ENCODE peak calls at places on chromosomes 7 and 10, in seven cellular contexts. One of them, this sample, is unnamed.

GRCh38 chr10:90378524-90379076 is 479.2 kb downstream of the HTR7 start:
- DNase-seq in neuronal stem cell: no peak
- DNase-seq in naive thymus-derived CD4-positive, alpha-beta T cell: no peak
- DNase-seq in NCI-H1092: no peak
- DNase-seq in ELF-1: no peak
- DNase-seq in neural crest cell: no peak
- DNase-seq in activated naive CD4-positive, alpha-beta T cell treated with Interleukin-2 at 50 U/mL for 16 hours: no peak
- DNase-seq in this sample: peak

GRCh38 chr7:39666562-39666961 is 43.2 kb downstream of the RALA start:
- DNase-seq in activated naive CD4-positive, alpha-beta T cell treated with Interleukin-2 at 50 U/mL for 16 hours: no peak
- DNase-seq in neural crest cell: no peak
- DNase-seq in naive thymus-derived CD4-positive, alpha-beta T cell: no peak
- DNase-seq in neuronal stem cell: peak
- DNase-seq in ELF-1: no peak
- DNase-seq in NCI-H1092: no peak
- DNase-seq in this sample: no peak

GRCh38 chr7:111919690-111920179 is 286.5 kb downstream of the DOCK4 start:
- DNase-seq in neuronal stem cell: no peak
- DNase-seq in activated naive CD4-positive, alpha-beta T cell treated with Interleukin-2 at 50 U/mL for 16 hours: no peak
- DNase-seq in ELF-1: no peak
- DNase-seq in neural crest cell: no peak
- DNase-seq in NCI-H1092: no peak
- DNase-seq in naive thymus-derived CD4-positive, alpha-beta T cell: no peak
- DNase-seq in this sample: peak

GRCh38 chr7:110071219-110071618 is 1019.7 kb upstream of the LRRN3 start:
- DNase-seq in neuronal stem cell: no peak
- DNase-seq in neural crest cell: no peak
- DNase-seq in activated naive CD4-positive, alpha-beta T cell treated with Interleukin-2 at 50 U/mL for 16 hours: no peak
- DNase-seq in naive thymus-derived CD4-positive, alpha-beta T cell: no peak
- DNase-seq in ELF-1: no peak
- DNase-seq in NCI-H1092: no peak
- DNase-seq in this sample: no peak

GRCh38 chr7:137151056-137151731 is 192.3 kb downstream of the PTN start:
- DNase-seq in NCI-H1092: no peak
- DNase-seq in neuronal stem cell: no peak
- DNase-seq in activated naive CD4-positive, alpha-beta T cell treated with Interleukin-2 at 50 U/mL for 16 hours: no peak
- DNase-seq in ELF-1: no peak
- DNase-seq in neural crest cell: no peak
- DNase-seq in naive thymus-derived CD4-positive, alpha-beta T cell: no peak
- DNase-seq in this sample: peak

GRCh38 chr10:63103971-63104409 is 29.1 kb upstream of the NRBF2 start:
- DNase-seq in neuronal stem cell: peak
- DNase-seq in activated naive CD4-positive, alpha-beta T cell treated with Interleukin-2 at 50 U/mL for 16 hours: peak
- DNase-seq in ELF-1: peak
- DNase-seq in NCI-H1092: no peak
- DNase-seq in naive thymus-derived CD4-positive, alpha-beta T cell: no peak
- DNase-seq in neural crest cell: no peak
- DNase-seq in this sample: no peak

GRCh38 chr7:100686822-100687211 is 7.2 kb downstream of the GIGYF1 start:
- DNase-seq in neural crest cell: no peak
- DNase-seq in naive thymus-derived CD4-positive, alpha-beta T cell: no peak
- DNase-seq in NCI-H1092: no peak
- DNase-seq in neuronal stem cell: no peak
- DNase-seq in ELF-1: no peak
- DNase-seq in activated naive CD4-positive, alpha-beta T cell treated with Interleukin-2 at 50 U/mL for 16 hours: no peak
- DNase-seq in this sample: no peak

GRCh38 chr10:121797490-121797889 is 130.3 kb downstream of the ATE1 start:
- DNase-seq in neural crest cell: no peak
- DNase-seq in activated naive CD4-positive, alpha-beta T cell treated with Interleukin-2 at 50 U/mL for 16 hours: no peak
- DNase-seq in naive thymus-derived CD4-positive, alpha-beta T cell: no peak
- DNase-seq in ELF-1: no peak
- DNase-seq in neuronal stem cell: no peak
- DNase-seq in NCI-H1092: no peak
- DNase-seq in this sample: no peak

GRCh38 chr7:157539521-157539920 is 202.7 kb downstream of the DNAJB6 start:
- DNase-seq in NCI-H1092: no peak
- DNase-seq in neuronal stem cell: no peak
- DNase-seq in naive thymus-derived CD4-positive, alpha-beta T cell: no peak
- DNase-seq in neural crest cell: no peak
- DNase-seq in ELF-1: no peak
- DNase-seq in activated naive CD4-positive, alpha-beta T cell treated with Interleukin-2 at 50 U/mL for 16 hours: no peak
- DNase-seq in this sample: no peak

GRCh38 chr7:99679400-99680191 is at the start of gene CYP3A5:
- DNase-seq in neuronal stem cell: no peak
- DNase-seq in NCI-H1092: no peak
- DNase-seq in ELF-1: no peak
- DNase-seq in activated naive CD4-positive, alpha-beta T cell treated with Interleukin-2 at 50 U/mL for 16 hours: no peak
- DNase-seq in neural crest cell: no peak
- DNase-seq in naive thymus-derived CD4-positive, alpha-beta T cell: no peak
- DNase-seq in this sample: peak

GRCh38 chr7:105675873-105676484 is 94.7 kb upstream of the EFCAB10 start:
- DNase-seq in neural crest cell: no peak
- DNase-seq in NCI-H1092: peak
- DNase-seq in naive thymus-derived CD4-positive, alpha-beta T cell: peak
- DNase-seq in ELF-1: no peak
- DNase-seq in activated naive CD4-positive, alpha-beta T cell treated with Interleukin-2 at 50 U/mL for 16 hours: peak
- DNase-seq in neuronal stem cell: no peak
- DNase-seq in this sample: no peak

GRCh38 chr7:141073173-141073640 is 657 bp upstream of the TMEM178B start:
- DNase-seq in neural crest cell: peak
- DNase-seq in neuronal stem cell: peak
- DNase-seq in NCI-H1092: peak
- DNase-seq in naive thymus-derived CD4-positive, alpha-beta T cell: no peak
- DNase-seq in ELF-1: peak
- DNase-seq in activated naive CD4-positive, alpha-beta T cell treated with Interleukin-2 at 50 U/mL for 16 hours: peak
- DNase-seq in this sample: peak

GRCh38 chr7:135333196-135333595 is 99.6 kb downstream of the STRA8 start:
- DNase-seq in naive thymus-derived CD4-positive, alpha-beta T cell: no peak
- DNase-seq in activated naive CD4-positive, alpha-beta T cell treated with Interleukin-2 at 50 U/mL for 16 hours: no peak
- DNase-seq in neuronal stem cell: no peak
- DNase-seq in NCI-H1092: no peak
- DNase-seq in ELF-1: peak
- DNase-seq in neural crest cell: no peak
- DNase-seq in this sample: no peak

GRCh38 chr7:96508371-96508770 is 186.5 kb upstream of the SLC25A13 start:
- DNase-seq in ELF-1: no peak
- DNase-seq in naive thymus-derived CD4-positive, alpha-beta T cell: no peak
- DNase-seq in activated naive CD4-positive, alpha-beta T cell treated with Interleukin-2 at 50 U/mL for 16 hours: no peak
- DNase-seq in neuronal stem cell: no peak
- DNase-seq in neural crest cell: no peak
- DNase-seq in NCI-H1092: no peak
- DNase-seq in this sample: no peak

GRCh38 chr7:151845412-151846205 is 31.3 kb downstream of the PRKAG2 start:
- DNase-seq in ELF-1: no peak
- DNase-seq in naive thymus-derived CD4-positive, alpha-beta T cell: no peak
- DNase-seq in activated naive CD4-positive, alpha-beta T cell treated with Interleukin-2 at 50 U/mL for 16 hours: no peak
- DNase-seq in NCI-H1092: no peak
- DNase-seq in neural crest cell: no peak
- DNase-seq in neuronal stem cell: no peak
- DNase-seq in this sample: no peak

GRCh38 chr7:128932862-128933821 is 4.6 kb upstream of the IRF5 start:
- DNase-seq in neural crest cell: no peak
- DNase-seq in naive thymus-derived CD4-positive, alpha-beta T cell: peak
- DNase-seq in activated naive CD4-positive, alpha-beta T cell treated with Interleukin-2 at 50 U/mL for 16 hours: peak
- DNase-seq in neuronal stem cell: no peak
- DNase-seq in NCI-H1092: no peak
- DNase-seq in ELF-1: peak
- DNase-seq in this sample: no peak

GRCh38 chr10:43623351-43623750 is 17.1 kb downstream of the ZNF485 start:
- DNase-seq in NCI-H1092: no peak
- DNase-seq in ELF-1: no peak
- DNase-seq in naive thymus-derived CD4-positive, alpha-beta T cell: peak
- DNase-seq in activated naive CD4-positive, alpha-beta T cell treated with Interleukin-2 at 50 U/mL for 16 hours: no peak
- DNase-seq in neural crest cell: no peak
- DNase-seq in neuronal stem cell: no peak
- DNase-seq in this sample: peak

GRCh38 chr7:22269963-22270362 is 87.0 kb downstream of the RAPGEF5 start:
- DNase-seq in NCI-H1092: no peak
- DNase-seq in neuronal stem cell: no peak
- DNase-seq in activated naive CD4-positive, alpha-beta T cell treated with Interleukin-2 at 50 U/mL for 16 hours: no peak
- DNase-seq in neural crest cell: no peak
- DNase-seq in ELF-1: no peak
- DNase-seq in naive thymus-derived CD4-positive, alpha-beta T cell: no peak
- DNase-seq in this sample: no peak

GRCh38 chr7:29270979-29271658 is 76.5 kb downstream of the CHN2 start:
- DNase-seq in ELF-1: no peak
- DNase-seq in activated naive CD4-positive, alpha-beta T cell treated with Interleukin-2 at 50 U/mL for 16 hours: no peak
- DNase-seq in neural crest cell: no peak
- DNase-seq in NCI-H1092: no peak
- DNase-seq in naive thymus-derived CD4-positive, alpha-beta T cell: no peak
- DNase-seq in neuronal stem cell: no peak
- DNase-seq in this sample: no peak

GRCh38 chr7:79282051-79282694 is 171.3 kb downstream of the MAGI2 start:
- DNase-seq in neural crest cell: no peak
- DNase-seq in NCI-H1092: peak
- DNase-seq in ELF-1: no peak
- DNase-seq in neuronal stem cell: no peak
- DNase-seq in naive thymus-derived CD4-positive, alpha-beta T cell: no peak
- DNase-seq in activated naive CD4-positive, alpha-beta T cell treated with Interleukin-2 at 50 U/mL for 16 hours: no peak
- DNase-seq in this sample: peak

GRCh38 chr10:19847321-19847720 is 31.1 kb downstream of the PLXDC2 start:
- DNase-seq in activated naive CD4-positive, alpha-beta T cell treated with Interleukin-2 at 50 U/mL for 16 hours: no peak
- DNase-seq in naive thymus-derived CD4-positive, alpha-beta T cell: no peak
- DNase-seq in neuronal stem cell: no peak
- DNase-seq in ELF-1: no peak
- DNase-seq in neural crest cell: no peak
- DNase-seq in NCI-H1092: no peak
- DNase-seq in this sample: no peak

GRCh38 chr10:8346861-8347260 is 292.4 kb downstream of the GATA3 start:
- DNase-seq in activated naive CD4-positive, alpha-beta T cell treated with Interleukin-2 at 50 U/mL for 16 hours: no peak
- DNase-seq in neural crest cell: no peak
- DNase-seq in neuronal stem cell: no peak
- DNase-seq in ELF-1: peak
- DNase-seq in NCI-H1092: no peak
- DNase-seq in naive thymus-derived CD4-positive, alpha-beta T cell: no peak
- DNase-seq in this sample: no peak

GRCh38 chr7:83105948-83106347 is 56.7 kb downstream of the PCLO start:
- DNase-seq in ELF-1: no peak
- DNase-seq in NCI-H1092: no peak
- DNase-seq in neural crest cell: no peak
- DNase-seq in neuronal stem cell: no peak
- DNase-seq in naive thymus-derived CD4-positive, alpha-beta T cell: no peak
- DNase-seq in activated naive CD4-positive, alpha-beta T cell treated with Interleukin-2 at 50 U/mL for 16 hours: no peak
- DNase-seq in this sample: no peak

GRCh38 chr10:100696477-100696901 is 48.9 kb upstream of the PAX2 start:
- DNase-seq in neural crest cell: no peak
- DNase-seq in naive thymus-derived CD4-positive, alpha-beta T cell: no peak
- DNase-seq in neuronal stem cell: no peak
- DNase-seq in NCI-H1092: no peak
- DNase-seq in activated naive CD4-positive, alpha-beta T cell treated with Interleukin-2 at 50 U/mL for 16 hours: no peak
- DNase-seq in ELF-1: no peak
- DNase-seq in this sample: no peak

GRCh38 chr7:70052691-70053090 is 454.4 kb downstream of the AUTS2 start:
- DNase-seq in neural crest cell: no peak
- DNase-seq in NCI-H1092: no peak
- DNase-seq in naive thymus-derived CD4-positive, alpha-beta T cell: no peak
- DNase-seq in ELF-1: no peak
- DNase-seq in activated naive CD4-positive, alpha-beta T cell treated with Interleukin-2 at 50 U/mL for 16 hours: no peak
- DNase-seq in neuronal stem cell: no peak
- DNase-seq in this sample: no peak

GRCh38 chr10:44618910-44619309 is 234.0 kb upstream of the CXCL12 start:
- DNase-seq in neural crest cell: no peak
- DNase-seq in naive thymus-derived CD4-positive, alpha-beta T cell: no peak
- DNase-seq in activated naive CD4-positive, alpha-beta T cell treated with Interleukin-2 at 50 U/mL for 16 hours: no peak
- DNase-seq in ELF-1: no peak
- DNase-seq in neuronal stem cell: no peak
- DNase-seq in NCI-H1092: no peak
- DNase-seq in this sample: no peak